ENCODE peak calls at places on chromosomes 11 and 22, in seven cellular contexts. K, P, M, X, O, Y and D are unnamed samples.

GRCh38 chr11:125094731-125095130 is 16.7 kb downstream of the TMEM218 start:
- DNase-seq in K (no peak), P (no peak), M (no peak), X (no peak), O (no peak), Y (no peak), D (no peak)

GRCh38 chr11:71154406-71154805 is 98.0 kb downstream of the SHANK2 start:
- DNase-seq in K (no peak), P (no peak), M (no peak), X (no peak), O (no peak), Y (no peak), D (no peak)

GRCh38 chr11:5514841-5515240 is 1.7 kb downstream of the UBQLNL start:
- DNase-seq in K (no peak), P (no peak), M (no peak), X (no peak), O (no peak), Y (no peak), D (no peak)

GRCh38 chr11:77734890-77735289 is 85.6 kb downstream of the RSF1 start:
- DNase-seq in K (no peak), P (no peak), M (no peak), X (no peak), O (no peak), Y (no peak), D (no peak)

GRCh38 chr22:37019309-37020191 is at the start of the genes MPST and TST:
- DNase-seq in K (peak), P (peak), M (no peak), X (peak), O (peak), Y (peak), D (peak)

GRCh38 chr11:120172054-120172881 is 34.4 kb upstream of the TRIM29 start:
- DNase-seq in K (peak), P (peak), M (no peak), X (peak), O (no peak), Y (peak), D (peak)

GRCh38 chr22:23522642-23523251 is 57.3 kb downstream of the IGLL1 start:
- DNase-seq in K (no peak), P (peak), M (no peak), X (no peak), O (no peak), Y (no peak), D (no peak)

GRCh38 chr11:76008474-76008873 is 193.5 kb downstream of the UVRAG start:
- DNase-seq in K (no peak), P (no peak), M (no peak), X (no peak), O (no peak), Y (peak), D (no peak)

GRCh38 chr22:44118645-44119315 is 61.9 kb upstream of the PARVG start:
- DNase-seq in K (no peak), P (no peak), M (no peak), X (no peak), O (no peak), Y (no peak), D (no peak)

GRCh38 chr22:37484115-37485005 is 1.8 kb downstream of the MFNG start:
- DNase-seq in K (peak), P (peak), M (no peak), X (peak), O (peak), Y (no peak), D (peak)

GRCh38 chr11:119493712-119494111 is 70.7 kb upstream of the THY1 start:
- DNase-seq in K (peak), P (no peak), M (no peak), X (peak), O (no peak), Y (peak), D (no peak)

GRCh38 chr11:125923633-125924032 is 19.3 kb downstream of the DDX25 start:
- DNase-seq in K (no peak), P (no peak), M (no peak), X (no peak), O (no peak), Y (no peak), D (no peak)

GRCh38 chr11:124746621-124747243 is 5.3 kb downstream of the VSIG2 start:
- DNase-seq in K (peak), P (peak), M (peak), X (peak), O (peak), Y (peak), D (no peak)

GRCh38 chr11:74984730-74985129 is 4.0 kb upstream of the NEU3 start:
- DNase-seq in K (no peak), P (no peak), M (no peak), X (no peak), O (no peak), Y (no peak), D (no peak)

GRCh38 chr11:106159846-106160245 is 82.4 kb downstream of the AASDHPPT start:
- DNase-seq in K (no peak), P (no peak), M (no peak), X (no peak), O (no peak), Y (peak), D (no peak)

GRCh38 chr22:45072322-45072903 is 62.6 kb upstream of the PHF21B start:
- DNase-seq in K (no peak), P (no peak), M (peak), X (no peak), O (no peak), Y (peak), D (no peak)

GRCh38 chr11:94968334-94968958 is 4.9 kb downstream of the CWC15 start:
- DNase-seq in K (no peak), P (no peak), M (no peak), X (no peak), O (no peak), Y (peak), D (no peak)

GRCh38 chr22:44677299-44678244 is 24.4 kb upstream of the PRR5 start:
- DNase-seq in K (no peak), P (no peak), M (no peak), X (no peak), O (no peak), Y (no peak), D (no peak)

GRCh38 chr11:13786688-13787087 is 118.2 kb downstream of the FAR1 start:
- DNase-seq in K (no peak), P (no peak), M (no peak), X (no peak), O (no peak), Y (no peak), D (no peak)

GRCh38 chr22:32803020-32803758 is 1.7 kb downstream of the TIMP3 start:
- DNase-seq in K (no peak), P (peak), M (no peak), X (no peak), O (no peak), Y (peak), D (no peak)

GRCh38 chr11:36376315-36376887 is 80.3 kb downstream of the PRR5L start:
- DNase-seq in K (peak), P (no peak), M (no peak), X (peak), O (no peak), Y (peak), D (no peak)

GRCh38 chr22:35593071-35593884 is 23.9 kb downstream of the MB start:
- DNase-seq in K (no peak), P (no peak), M (no peak), X (no peak), O (no peak), Y (no peak), D (no peak)

GRCh38 chr22:29326481-29326880 is 11.0 kb upstream of the RASL10A start:
- DNase-seq in K (no peak), P (no peak), M (no peak), X (no peak), O (no peak), Y (no peak), D (no peak)

GRCh38 chr11:56103210-56103737 is at the start of gene OR8H2:
- DNase-seq in K (no peak), P (no peak), M (no peak), X (no peak), O (no peak), Y (no peak), D (no peak)

GRCh38 chr11:132595711-132596111 is 936.6 kb downstream of the OPCML start:
- DNase-seq in K (no peak), P (no peak), M (no peak), X (peak), O (no peak), Y (no peak), D (no peak)

GRCh38 chr11:1862588-1863351 is 9.9 kb downstream of the LSP1 start:
- DNase-seq in K (no peak), P (no peak), M (no peak), X (no peak), O (no peak), Y (peak), D (no peak)

GRCh38 chr11:87215236-87215635 is 177.5 kb downstream of the TMEM135 start:
- DNase-seq in K (no peak), P (no peak), M (peak), X (no peak), O (no peak), Y (no peak), D (no peak)

GRCh38 chr22:50601669-50602337 is 1.2 kb downstream of the MAPK8IP2 start:
- DNase-seq in K (no peak), P (no peak), M (no peak), X (no peak), O (no peak), Y (no peak), D (no peak)

GRCh38 chr11:6635082-6635932 is 16.1 kb upstream of the TPP1 start:
- DNase-seq in K (peak), P (no peak), M (no peak), X (no peak), O (no peak), Y (no peak), D (peak)

GRCh38 chr11:65945430-65945911 is at the start of gene TSGA10IP:
- DNase-seq in K (no peak), P (no peak), M (no peak), X (no peak), O (no peak), Y (no peak), D (no peak)